ENCODE peak calls at places on chromosomes 6 and 20, in five cellular contexts. O, M, Q, V and H are unnamed samples.

GRCh38 chr6:52994789-52995078 is 350 bp downstream of the GSTA4 start:
- DNase-seq in M (no peak), V (peak), Q (peak), O (peak), H (no peak)

GRCh38 chr6:163349696-163350095 is 64.8 kb upstream of the QKI start:
- DNase-seq in Q (no peak), M (no peak), V (no peak), O (no peak), H (no peak)

GRCh38 chr20:30630761-30631160 is 626.7 kb upstream of the DEFB115 start:
- DNase-seq in Q (no peak), M (no peak), O (no peak), V (no peak), H (no peak)

GRCh38 chr20:40323411-40323810 is 365.6 kb downstream of the MAFB start:
- DNase-seq in Q (no peak), M (no peak), O (no peak), V (no peak), H (no peak)

GRCh38 chr20:43825635-43826034 is 89.0 kb upstream of the TOX2 start:
- DNase-seq in O (no peak), M (no peak), Q (no peak), V (no peak), H (no peak)

GRCh38 chr6:119791746-119792145 is 442.2 kb upstream of the MAN1A1 start:
- DNase-seq in V (no peak), M (no peak), Q (no peak), O (no peak), H (no peak)

GRCh38 chr20:1528811-1529210 is 28.7 kb downstream of the SIRPD start:
- DNase-seq in Q (no peak), M (no peak), V (no peak), O (no peak), H (no peak)

GRCh38 chr6:39396854-39397253 is 74.4 kb upstream of the KCNK16 start:
- DNase-seq in Q (no peak), M (no peak), V (no peak), O (no peak), H (no peak)

GRCh38 chr20:33531047-33531877 is 41.4 kb downstream of the CBFA2T2 start:
- DNase-seq in Q (no peak), V (no peak), M (no peak), O (no peak), H (no peak)

GRCh38 chr20:49187330-49188100 is 619 bp downstream of the STAU1 start:
- DNase-seq in O (no peak), V (peak), M (peak), Q (peak), H (no peak)

GRCh38 chr20:32626859-32627636 is 41.9 kb upstream of the NOL4L start:
- DNase-seq in Q (no peak), M (no peak), V (no peak), O (no peak), H (no peak)

GRCh38 chr6:47922391-47922790 is 140.6 kb downstream of the OPN5 start:
- DNase-seq in M (no peak), O (no peak), V (no peak), Q (no peak), H (no peak)

GRCh38 chr6:139647001-139647400 is 272.6 kb upstream of the CITED2 start:
- DNase-seq in V (no peak), O (no peak), Q (no peak), M (no peak), H (no peak)

GRCh38 chr20:43824699-43825402 is 89.8 kb upstream of the TOX2 start:
- DNase-seq in Q (no peak), V (no peak), O (no peak), M (no peak), H (no peak)

GRCh38 chr20:11001767-11002540 is 328.2 kb upstream of the JAG1 start:
- DNase-seq in Q (peak), V (no peak), M (peak), O (no peak), H (peak)

GRCh38 chr20:64093013-64093503 is 8.9 kb upstream of the LKAAEAR1 start:
- DNase-seq in Q (no peak), O (no peak), V (no peak), M (no peak), H (no peak)

GRCh38 chr6:170262481-170263088 is 28.3 kb downstream of the DLL1 start:
- DNase-seq in O (no peak), M (no peak), V (no peak), Q (no peak), H (no peak)

GRCh38 chr6:45086685-45087084 is 241.4 kb upstream of the RUNX2 start:
- DNase-seq in O (no peak), V (no peak), M (peak), Q (no peak), H (no peak)

GRCh38 chr20:38133680-38134426 is 31.2 kb downstream of the TGM2 start:
- DNase-seq in V (no peak), O (peak), Q (no peak), M (no peak), H (no peak)

GRCh38 chr6:141467881-141468280 is 664.8 kb upstream of the GJE1 start:
- DNase-seq in V (no peak), Q (no peak), M (no peak), O (no peak), H (no peak)

GRCh38 chr6:128821116-128821515 is 61.8 kb upstream of the LAMA2 start:
- DNase-seq in Q (no peak), M (no peak), V (no peak), O (no peak), H (no peak)

GRCh38 chr20:59724457-59725366 is 120.4 kb downstream of the PHACTR3 start:
- DNase-seq in V (no peak), O (no peak), M (no peak), Q (no peak), H (no peak)

GRCh38 chr20:3777726-3778629 is 3.3 kb downstream of the SPEF1 start:
- DNase-seq in V (peak), M (peak), Q (no peak), O (peak), H (no peak)

GRCh38 chr20:37567671-37568588 is 40.3 kb upstream of the BLCAP start:
- DNase-seq in O (no peak), Q (no peak), M (peak), V (no peak), H (peak)

GRCh38 chr6:107110200-107110599 is 5.1 kb downstream of the BEND3 start:
- DNase-seq in Q (no peak), M (no peak), O (no peak), V (no peak), H (no peak)

GRCh38 chr20:49593441-49594142 is 25.7 kb upstream of the PTGIS start:
- DNase-seq in O (no peak), V (no peak), M (no peak), Q (no peak), H (no peak)

GRCh38 chr6:136007355-136007754 is 155.9 kb downstream of the PDE7B start:
- DNase-seq in V (no peak), M (no peak), O (no peak), Q (no peak), H (no peak)

GRCh38 chr6:116206231-116206903 is 47.5 kb downstream of the TSPYL4 start:
- DNase-seq in M (no peak), V (no peak), O (no peak), Q (no peak), H (no peak)

GRCh38 chr6:114952229-114952628 is 609.4 kb upstream of the HS3ST5 start:
- DNase-seq in Q (no peak), M (no peak), O (no peak), V (no peak), H (no peak)

GRCh38 chr6:135935951-135936601 is 84.6 kb downstream of the PDE7B start:
- DNase-seq in Q (peak), V (no peak), M (no peak), O (peak), H (no peak)

GRCh38 chr6:5241242-5241641 is 19.5 kb downstream of the LYRM4 start:
- DNase-seq in M (no peak), V (no peak), O (no peak), Q (no peak), H (no peak)

GRCh38 chr6:144899161-144899560 is 614.0 kb downstream of the UTRN start:
- DNase-seq in M (no peak), O (no peak), Q (no peak), V (no peak), H (no peak)

GRCh38 chr6:53792016-53792415 is 2.8 kb upstream of the LRRC1 start:
- DNase-seq in O (no peak), V (no peak), M (no peak), Q (no peak), H (no peak)

GRCh38 chr6:106133040-106133439 is 46.9 kb downstream of the PRDM1 start:
- DNase-seq in V (no peak), M (no peak), Q (no peak), O (no peak), H (no peak)

GRCh38 chr20:20780127-20780822 is 67.8 kb upstream of the RALGAPA2 start:
- DNase-seq in V (no peak), Q (peak), M (no peak), O (peak), H (peak)

GRCh38 chr6:157070403-157071107 is 252.8 kb downstream of the TMEM242 start:
- DNase-seq in V (no peak), Q (no peak), O (no peak), M (peak), H (no peak)

GRCh38 chr20:33262658-33263065 is 20.4 kb upstream of the BPIFB1 start:
- DNase-seq in M (peak), Q (no peak), O (no peak), V (no peak), H (no peak)

GRCh38 chr6:42928748-42929087 is 562 bp upstream of the CNPY3 start:
- DNase-seq in M (no peak), O (no peak), V (no peak), Q (no peak), H (no peak)

GRCh38 chr6:44512868-44513641 is 125.5 kb downstream of the CDC5L start:
- DNase-seq in Q (no peak), O (no peak), M (peak), V (no peak), H (no peak)

GRCh38 chr6:29720863-29721262 is 2.4 kb upstream of the HLA-F start:
- DNase-seq in Q (no peak), V (no peak), O (no peak), M (no peak), H (peak)
- H3K4me3 ChIP-seq in Q (no peak), V (no peak), O (no peak), M (no peak), H (no peak)

GRCh38 chr20:22522701-22523100 is 61.7 kb downstream of the FOXA2 start:
- DNase-seq in V (no peak), M (no peak), O (no peak), Q (no peak), H (no peak)

GRCh38 chr20:22524393-22525015 is 59.9 kb downstream of the FOXA2 start:
- DNase-seq in O (no peak), V (no peak), Q (no peak), M (no peak), H (no peak)

GRCh38 chr20:22523128-22523498 is 61.3 kb downstream of the FOXA2 start:
- DNase-seq in M (no peak), O (no peak), Q (no peak), V (no peak), H (no peak)

GRCh38 chr20:22525069-22525820 is 59.1 kb downstream of the FOXA2 start:
- DNase-seq in O (no peak), V (no peak), M (no peak), Q (no peak), H (no peak)

GRCh38 chr20:22523499-22524392 is 60.6 kb downstream of the FOXA2 start:
- DNase-seq in Q (no peak), V (no peak), O (no peak), M (no peak), H (no peak)
- TF ChIP-seq POLR2A in Q (no peak), V (no peak), O (no peak), M (no peak), H (no peak)

GRCh38 chr6:30396833-30397479 is 52.0 kb downstream of the RPP21 start:
- DNase-seq in O (peak), M (peak), V (peak), Q (peak), H (peak)

GRCh38 chr6:30394139-30394538 is 49.2 kb downstream of the RPP21 start:
- DNase-seq in O (no peak), Q (no peak), M (no peak), V (no peak), H (no peak)

GRCh38 chr6:30399390-30400058 is 54.6 kb downstream of the RPP21 start:
- DNase-seq in Q (no peak), V (no peak), O (no peak), M (no peak), H (no peak)

GRCh38 chr6:30397697-30398096 is 52.7 kb downstream of the RPP21 start:
- DNase-seq in M (no peak), Q (no peak), V (no peak), O (no peak), H (no peak)
- TF ChIP-seq CTCF in M (no peak), Q (no peak), V (no peak), O (no peak), H (no peak)

GRCh38 chr6:40585661-40586269 is 1.4 kb downstream of the LRFN2 start:
- DNase-seq in M (no peak), O (no peak), Q (no peak), V (no peak), H (no peak)
- H3K4me3 ChIP-seq in M (no peak), O (no peak), Q (no peak), V (no peak), H (no peak)

DNA sequence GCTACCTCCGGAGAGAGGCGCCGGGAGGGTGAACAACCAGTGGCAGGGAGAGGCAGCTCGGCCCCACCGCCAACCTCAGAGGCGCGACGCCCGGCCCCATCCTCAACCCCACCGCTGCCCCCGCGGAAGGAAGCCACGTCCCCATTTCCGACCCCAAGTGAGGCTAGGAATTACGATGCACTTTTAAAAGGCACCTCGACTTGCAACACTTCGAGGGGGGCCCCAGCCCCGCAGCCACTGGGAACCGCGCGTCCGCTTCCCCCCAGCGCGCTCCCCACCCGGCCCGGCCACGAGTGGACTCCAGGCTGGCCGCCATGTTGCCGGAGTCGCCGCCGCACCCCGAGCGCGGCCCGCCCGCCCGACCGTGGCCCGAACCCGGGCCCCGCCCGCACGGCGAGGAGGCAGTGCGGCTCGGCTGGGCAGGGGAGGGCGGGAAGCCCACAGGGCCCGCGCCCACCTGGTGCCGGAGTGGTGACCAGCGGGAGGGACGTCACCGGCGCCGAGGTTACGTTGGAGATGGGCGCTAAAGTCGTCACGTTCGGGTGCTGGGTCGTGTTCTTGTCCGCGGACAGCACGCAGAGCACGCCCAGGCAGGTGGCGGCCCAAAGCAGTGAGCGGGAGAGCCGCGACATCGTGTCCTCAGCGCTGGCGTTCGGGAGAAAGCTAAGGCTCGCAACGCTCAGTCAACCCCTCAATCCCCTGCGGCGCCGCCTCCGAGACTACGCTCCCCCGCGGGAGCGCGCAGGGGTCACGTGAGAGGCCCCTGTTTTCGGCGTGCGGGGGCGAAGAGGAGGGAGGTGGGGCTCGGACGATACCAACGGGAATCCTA is at the start of gene CD164:
- DNase-seq in O (peak), V (peak), Q (peak), M (peak), H (peak)
- TF ChIP-seq POLR2A in O (peak), V (peak), Q (peak), M (peak), H (peak)

DNA sequence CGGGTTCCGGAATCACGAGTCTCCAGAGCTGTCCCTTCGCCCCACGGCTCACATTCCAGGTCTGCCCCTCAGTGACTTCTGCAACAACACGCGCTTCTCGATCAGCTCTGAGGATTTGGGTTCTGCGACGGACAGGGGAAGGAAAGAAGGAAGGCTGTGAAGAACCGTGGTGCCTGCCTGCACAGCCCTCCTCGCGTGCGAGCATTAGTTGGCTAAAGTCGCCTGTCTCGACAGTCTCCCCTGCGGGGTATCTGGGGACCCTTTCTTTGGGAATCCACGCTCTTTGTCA is 23.1 kb downstream of the VPS52 start:
- DNase-seq in V (no peak), O (no peak), M (no peak), Q (no peak), H (no peak)
- TF ChIP-seq CTCF in V (no peak), O (no peak), M (no peak), Q (no peak), H (no peak)

DNA sequence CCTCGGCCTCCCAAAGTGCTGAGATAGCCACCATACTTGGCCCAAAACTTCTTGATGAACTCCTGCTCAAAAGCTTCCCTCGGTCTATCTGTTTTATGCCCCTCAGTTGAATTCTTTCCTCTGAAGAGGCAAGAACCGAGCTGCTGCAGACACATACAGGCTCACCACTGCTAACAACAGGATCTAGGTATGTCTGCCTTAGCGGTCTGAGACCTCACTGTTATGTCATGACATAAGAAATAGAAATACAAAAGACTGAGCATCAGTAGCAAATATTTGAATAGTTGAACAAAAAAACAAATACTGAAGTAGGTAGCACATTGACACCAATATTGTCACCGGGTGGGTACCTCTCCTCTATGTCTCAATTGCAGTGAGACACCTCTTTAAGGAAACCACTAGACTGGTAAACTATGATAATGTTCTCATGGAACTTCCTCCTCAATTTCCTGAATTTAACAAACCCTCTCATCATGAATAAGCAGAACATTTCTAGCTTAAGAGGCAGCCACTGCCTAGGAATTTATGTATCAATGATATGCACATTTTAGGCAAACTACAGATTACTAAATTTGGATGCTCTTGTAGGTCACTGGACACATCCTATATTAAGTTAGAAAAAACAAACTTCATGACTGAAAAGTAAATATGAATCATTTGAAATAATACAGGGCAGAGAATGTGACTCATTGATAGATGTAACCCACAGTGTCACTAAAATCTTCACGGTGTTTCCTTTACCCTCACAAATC is 9.4 kb upstream of the STXBP5 start:
- DNase-seq in M (peak), Q (no peak), O (no peak), V (no peak), H (no peak)
- H3K4me3 ChIP-seq in M (no peak), Q (no peak), O (no peak), V (no peak), H (no peak)

DNA sequence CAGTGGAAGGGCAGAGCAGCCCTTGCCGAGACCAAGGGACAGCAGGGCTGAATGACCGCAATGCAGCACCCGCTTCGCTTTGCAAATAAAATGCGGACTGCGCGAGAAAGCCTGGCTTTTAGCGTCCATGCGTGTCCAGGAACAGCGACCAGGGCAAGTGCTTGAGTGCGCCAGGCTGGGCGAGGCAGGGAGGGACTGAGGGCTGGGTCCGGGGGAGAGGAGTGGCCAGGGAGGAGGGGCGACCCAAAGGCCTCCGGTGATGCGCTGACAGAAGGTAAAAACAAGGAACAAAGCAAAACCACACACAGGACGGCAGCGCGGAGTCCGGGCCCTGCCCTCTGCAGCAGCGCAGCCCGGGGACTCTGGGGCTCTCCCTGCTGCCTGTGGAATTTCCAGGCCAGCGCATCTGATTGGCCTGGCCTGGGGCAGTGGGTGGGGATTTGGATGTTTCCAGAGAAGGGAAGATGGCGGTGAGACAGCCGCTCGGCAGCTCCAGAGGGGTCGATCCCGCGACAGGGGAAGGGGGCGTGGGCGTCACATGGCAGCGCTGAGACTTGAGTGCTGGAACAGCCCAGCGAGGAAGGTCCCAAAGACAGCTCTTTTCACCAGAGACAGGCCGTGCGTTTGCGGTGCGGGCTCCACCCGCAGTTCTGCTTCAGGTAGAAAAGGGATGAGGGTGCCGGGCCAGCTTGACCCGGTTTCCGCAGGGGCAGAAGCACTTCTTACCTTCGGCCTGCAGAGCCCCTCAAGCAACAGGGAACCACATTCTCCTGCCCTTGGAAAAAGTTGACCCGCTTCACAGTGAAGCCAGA is 51.8 kb downstream of the SSR1 start:
- DNase-seq in O (peak), M (peak), V (peak), Q (peak), H (peak)
- TF ChIP-seq POLR2A in O (peak), M (peak), V (no peak), Q (peak), H (no peak)

GRCh38 chr20:380763-381580 is 412 bp downstream of the TRIB3 start:
- DNase-seq in M (peak), V (peak), Q (peak), O (peak), H (peak)
- TF ChIP-seq CTCF in M (no peak), V (no peak), Q (no peak), O (no peak), H (no peak)